ENCODE peak calls at places on chromosomes 4 and X, in six cellular contexts. N is NCI-H510A treated with DMSO at 0.1 percent for 48 hours; C is stimulated activated CD8-positive, alpha-beta memory T cell treated with anti-CD3 and anti-CD28 coated beads, Interleukin-7, amount 100 ng/mL, for 1 hour; E is NCI-H774; R is Calu3; Z is nucleus accumbens. W is an unnamed sample.

GRCh38 chr4:42633605-42634388 is 23.1 kb downstream of the ATP8A1 start:
- DNase-seq in N (no peak), R (no peak), Z (no peak), C (no peak), E (no peak), W (no peak)

GRCh38 chr4:8592366-8593267 is at the start of gene CPZ:
- DNase-seq in Z (no peak), E (no peak), N (no peak), C (no peak), R (no peak), W (no peak)

GRCh38 chrX:65750674-65751469 is 83.4 kb downstream of the MSN start:
- DNase-seq in R (no peak), Z (no peak), N (no peak), E (no peak), C (no peak), W (peak; percentile 97)

GRCh38 chrX:41452972-41453371 is 5.8 kb downstream of the NYX start:
- DNase-seq in R (no peak), E (no peak), C (no peak), N (no peak), Z (no peak), W (no peak)

GRCh38 chr4:174681723-174682300 is 147.2 kb downstream of the GLRA3 start:
- DNase-seq in N (no peak), E (no peak), R (no peak), C (no peak), Z (no peak), W (no peak)

GRCh38 chr4:172726001-172726423 is 442.6 kb upstream of the GALNT7 start:
- DNase-seq in Z (no peak), N (no peak), R (peak; percentile 33), C (no peak), E (no peak), W (no peak)

GRCh38 chr4:117987464-117987863 is 46.8 kb upstream of the NDST3 start:
- DNase-seq in C (no peak), Z (no peak), N (no peak), R (no peak), E (no peak), W (peak; percentile 63)

GRCh38 chr4:168541608-168541953 is 44.7 kb downstream of the PALLD start:
- DNase-seq in C (no peak), E (no peak), N (no peak), R (peak; percentile 9), Z (no peak), W (no peak)

GRCh38 chr4:34972189-34972588 is 1272.1 kb downstream of the ARAP2 start:
- DNase-seq in R (no peak), Z (no peak), E (peak; percentile 76), C (no peak), N (no peak), W (no peak)

GRCh38 chr4:189845145-189845846 is 95.4 kb upstream of the FRG1 start:
- DNase-seq in Z (no peak), C (no peak), N (no peak), R (no peak), E (no peak), W (no peak)

GRCh38 chrX:536616-537015 is 94.0 kb upstream of the SHOX start:
- DNase-seq in R (no peak), N (no peak), C (no peak), E (no peak), Z (no peak), W (no peak)

GRCh38 chr4:162131256-162131655 is 32.5 kb downstream of the FSTL5 start:
- DNase-seq in E (no peak), C (no peak), R (peak; percentile 4), N (no peak), Z (no peak), W (peak; percentile 1)

GRCh38 chrX:55767100-55767499 is 49.6 kb downstream of the RRAGB start:
- DNase-seq in R (no peak), E (no peak), C (no peak), N (no peak), Z (no peak), W (no peak)

GRCh38 chr4:141158219-141158618 is 24.9 kb upstream of the RNF150 start:
- DNase-seq in Z (no peak), E (no peak), C (no peak), R (no peak), N (peak; percentile 30), W (peak; percentile 36)